ENCODE peak calls at places on chromosomes 1 and 21, in eight cellular contexts. One of them, this sample, is unnamed.

GRCh38 chr1:10494754-10495474 is 20.2 kb downstream of the PEX14 start:
- DNase-seq in NCI-H1105: peak
- DNase-seq in neural crest cell: peak
- DNase-seq in stromal cell of bone marrow: no peak
- DNase-seq in substantia nigra: peak
- DNase-seq in osteocyte: peak
- DNase-seq in HTR-8/SVneo: peak
- DNase-seq in iPS-NIHi11: peak
- DNase-seq in this sample: peak

GRCh38 chr1:71049951-71050598 is 2.5 kb upstream of the PTGER3 start:
- DNase-seq in iPS-NIHi11: peak
- DNase-seq in HTR-8/SVneo: peak
- DNase-seq in osteocyte: no peak
- DNase-seq in neural crest cell: peak
- DNase-seq in substantia nigra: no peak
- DNase-seq in stromal cell of bone marrow: peak
- DNase-seq in NCI-H1105: peak
- DNase-seq in this sample: no peak

GRCh38 chr1:243598433-243598832 is 251.6 kb downstream of the AKT3 start:
- DNase-seq in stromal cell of bone marrow: no peak
- DNase-seq in neural crest cell: no peak
- DNase-seq in HTR-8/SVneo: peak
- DNase-seq in substantia nigra: no peak
- DNase-seq in iPS-NIHi11: no peak
- DNase-seq in osteocyte: no peak
- DNase-seq in NCI-H1105: no peak
- DNase-seq in this sample: no peak

GRCh38 chr1:154837034-154837678 is 32.9 kb downstream of the KCNN3 start:
- DNase-seq in HTR-8/SVneo: no peak
- DNase-seq in stromal cell of bone marrow: no peak
- DNase-seq in neural crest cell: no peak
- DNase-seq in iPS-NIHi11: no peak
- DNase-seq in osteocyte: no peak
- DNase-seq in substantia nigra: no peak
- DNase-seq in NCI-H1105: no peak
- DNase-seq in this sample: no peak

GRCh38 chr1:160781914-160782689 is 13.9 kb upstream of the LY9 start:
- DNase-seq in NCI-H1105: no peak
- DNase-seq in osteocyte: peak
- DNase-seq in HTR-8/SVneo: no peak
- DNase-seq in neural crest cell: no peak
- DNase-seq in iPS-NIHi11: no peak
- DNase-seq in stromal cell of bone marrow: no peak
- DNase-seq in substantia nigra: no peak
- DNase-seq in this sample: no peak

GRCh38 chr1:232575524-232576040 is 54.4 kb downstream of the SIPA1L2 start:
- DNase-seq in substantia nigra: no peak
- DNase-seq in NCI-H1105: no peak
- DNase-seq in neural crest cell: no peak
- DNase-seq in osteocyte: no peak
- DNase-seq in HTR-8/SVneo: no peak
- DNase-seq in stromal cell of bone marrow: no peak
- DNase-seq in iPS-NIHi11: no peak
- DNase-seq in this sample: no peak

GRCh38 chr1:61504840-61505239 is 220.1 kb downstream of the TM2D1 start:
- DNase-seq in NCI-H1105: no peak
- DNase-seq in iPS-NIHi11: no peak
- DNase-seq in stromal cell of bone marrow: no peak
- DNase-seq in HTR-8/SVneo: no peak
- DNase-seq in substantia nigra: no peak
- DNase-seq in osteocyte: no peak
- DNase-seq in neural crest cell: no peak
- DNase-seq in this sample: no peak

GRCh38 chr1:36864182-36865079 is 169.9 kb downstream of the GRIK3 start:
- DNase-seq in HTR-8/SVneo: no peak
- DNase-seq in substantia nigra: no peak
- DNase-seq in NCI-H1105: peak
- DNase-seq in neural crest cell: peak
- DNase-seq in iPS-NIHi11: peak
- DNase-seq in stromal cell of bone marrow: no peak
- DNase-seq in osteocyte: no peak
- DNase-seq in this sample: no peak

GRCh38 chr1:116330846-116331245 is 42.2 kb upstream of the ATP1A1 start:
- DNase-seq in neural crest cell: no peak
- DNase-seq in iPS-NIHi11: no peak
- DNase-seq in NCI-H1105: no peak
- DNase-seq in HTR-8/SVneo: no peak
- DNase-seq in substantia nigra: no peak
- DNase-seq in stromal cell of bone marrow: no peak
- DNase-seq in osteocyte: no peak
- DNase-seq in this sample: no peak

GRCh38 chr1:210292276-210292851 is 36.3 kb upstream of the HHAT start:
- DNase-seq in substantia nigra: no peak
- DNase-seq in stromal cell of bone marrow: no peak
- DNase-seq in neural crest cell: peak
- DNase-seq in osteocyte: peak
- DNase-seq in iPS-NIHi11: peak
- DNase-seq in HTR-8/SVneo: peak
- DNase-seq in NCI-H1105: no peak
- DNase-seq in this sample: no peak

GRCh38 chr1:227809026-227809425 is 6.4 kb upstream of the PRSS38 start:
- DNase-seq in osteocyte: no peak
- DNase-seq in stromal cell of bone marrow: no peak
- DNase-seq in NCI-H1105: no peak
- DNase-seq in neural crest cell: no peak
- DNase-seq in HTR-8/SVneo: no peak
- DNase-seq in substantia nigra: no peak
- DNase-seq in iPS-NIHi11: no peak
- DNase-seq in this sample: no peak

GRCh38 chr21:38272215-38272614 is 15.4 kb downstream of the KCNJ15 start:
- DNase-seq in HTR-8/SVneo: no peak
- DNase-seq in neural crest cell: no peak
- DNase-seq in osteocyte: no peak
- DNase-seq in stromal cell of bone marrow: no peak
- DNase-seq in iPS-NIHi11: no peak
- DNase-seq in NCI-H1105: no peak
- DNase-seq in substantia nigra: no peak
- DNase-seq in this sample: no peak

GRCh38 chr1:205214756-205215155 is 3.3 kb upstream of the DSTYK start:
- DNase-seq in substantia nigra: no peak
- DNase-seq in HTR-8/SVneo: no peak
- DNase-seq in iPS-NIHi11: no peak
- DNase-seq in NCI-H1105: no peak
- DNase-seq in stromal cell of bone marrow: no peak
- DNase-seq in neural crest cell: no peak
- DNase-seq in osteocyte: no peak
- DNase-seq in this sample: no peak

GRCh38 chr1:180953291-180953747 is 40.6 kb downstream of the KIAA1614 start:
- DNase-seq in NCI-H1105: no peak
- DNase-seq in iPS-NIHi11: peak
- DNase-seq in stromal cell of bone marrow: no peak
- DNase-seq in osteocyte: no peak
- DNase-seq in HTR-8/SVneo: no peak
- DNase-seq in substantia nigra: no peak
- DNase-seq in neural crest cell: no peak
- DNase-seq in this sample: no peak

GRCh38 chr1:8097077-8097799 is 71.1 kb upstream of the ERRFI1 start:
- DNase-seq in stromal cell of bone marrow: peak
- DNase-seq in osteocyte: no peak
- DNase-seq in neural crest cell: no peak
- DNase-seq in NCI-H1105: peak
- DNase-seq in HTR-8/SVneo: no peak
- DNase-seq in substantia nigra: no peak
- DNase-seq in iPS-NIHi11: no peak
- DNase-seq in this sample: no peak

GRCh38 chr1:62962014-62962793 is 178.3 kb downstream of the ATG4C start:
- DNase-seq in NCI-H1105: no peak
- DNase-seq in iPS-NIHi11: peak
- DNase-seq in HTR-8/SVneo: no peak
- DNase-seq in substantia nigra: no peak
- DNase-seq in stromal cell of bone marrow: no peak
- DNase-seq in neural crest cell: no peak
- DNase-seq in osteocyte: no peak
- DNase-seq in this sample: no peak

GRCh38 chr1:172421974-172422604 is 1.6 kb downstream of the C1orf105 start:
- DNase-seq in stromal cell of bone marrow: no peak
- DNase-seq in NCI-H1105: no peak
- DNase-seq in neural crest cell: no peak
- DNase-seq in HTR-8/SVneo: no peak
- DNase-seq in substantia nigra: peak
- DNase-seq in osteocyte: no peak
- DNase-seq in iPS-NIHi11: no peak
- DNase-seq in this sample: peak

GRCh38 chr1:14435368-14436023 is 163.0 kb upstream of the KAZN start:
- DNase-seq in HTR-8/SVneo: no peak
- DNase-seq in osteocyte: no peak
- DNase-seq in iPS-NIHi11: peak
- DNase-seq in neural crest cell: no peak
- DNase-seq in NCI-H1105: no peak
- DNase-seq in stromal cell of bone marrow: no peak
- DNase-seq in substantia nigra: no peak
- DNase-seq in this sample: no peak

GRCh38 chr21:42524341-42525227 is 10.9 kb downstream of the SLC37A1 start:
- DNase-seq in stromal cell of bone marrow: no peak
- DNase-seq in HTR-8/SVneo: no peak
- DNase-seq in iPS-NIHi11: peak
- DNase-seq in neural crest cell: peak
- DNase-seq in NCI-H1105: peak
- DNase-seq in substantia nigra: no peak
- DNase-seq in osteocyte: no peak
- DNase-seq in this sample: peak

GRCh38 chr1:30188999-30189398 is 534.4 kb downstream of the MATN1 start:
- DNase-seq in osteocyte: peak
- DNase-seq in NCI-H1105: no peak
- DNase-seq in neural crest cell: no peak
- DNase-seq in iPS-NIHi11: no peak
- DNase-seq in substantia nigra: no peak
- DNase-seq in stromal cell of bone marrow: no peak
- DNase-seq in HTR-8/SVneo: no peak
- DNase-seq in this sample: no peak

GRCh38 chr1:226549094-226549936 is 751 bp downstream of the STUM start:
- DNase-seq in osteocyte: no peak
- DNase-seq in iPS-NIHi11: no peak
- DNase-seq in neural crest cell: no peak
- DNase-seq in substantia nigra: no peak
- DNase-seq in HTR-8/SVneo: no peak
- DNase-seq in NCI-H1105: no peak
- DNase-seq in stromal cell of bone marrow: no peak
- DNase-seq in this sample: no peak

This sample was measured in hypothalamus.